ENCODE peak calls at places on chromosomes 16 and 17, in seven cellular contexts. S, E, J, B, U, I and D are unnamed samples.

GRCh38 chr16:88013766-88014165 is 62.5 kb downstream of the BANP start:
- DNase-seq in S (no peak), E (no peak), J (no peak), B (no peak), U (no peak), I (no peak), D (no peak)

GRCh38 chr17:17463821-17464220 is 13.0 kb upstream of the MED9 start:
- DNase-seq in S (no peak), E (no peak), J (no peak), B (no peak), U (no peak), I (no peak), D (no peak)

GRCh38 chr16:58256108-58256507 is 38.7 kb downstream of the PRSS54 start:
- DNase-seq in S (no peak), E (no peak), J (no peak), B (no peak), U (no peak), I (no peak), D (no peak)

GRCh38 chr16:89764711-89765201 is 43.4 kb downstream of the ZNF276 start:
- DNase-seq in S (peak; percentile 38), E (no peak), J (no peak), B (no peak), U (no peak), I (no peak), D (peak; percentile 41)

GRCh38 chr17:50112694-50113093 is 17.3 kb downstream of the SAMD14 start:
- DNase-seq in S (no peak), E (no peak), J (no peak), B (no peak), U (no peak), I (no peak), D (no peak)

GRCh38 chr16:1723450-1724147 is 17.6 kb downstream of the MAPK8IP3 start:
- DNase-seq in S (peak; percentile 56), E (peak; percentile 32), J (no peak), B (no peak), U (peak; percentile 33), I (no peak), D (peak; percentile 83)

GRCh38 chr16:58013201-58013956 is 12.2 kb downstream of the USB1 start:
- DNase-seq in S (no peak), E (no peak), J (no peak), B (no peak), U (peak; percentile 28), I (no peak), D (peak; percentile 65)

GRCh38 chr16:72956124-72957064 is 91.5 kb downstream of the ZFHX3 start:
- DNase-seq in S (no peak), E (no peak), J (no peak), B (no peak), U (no peak), I (no peak), D (no peak)

GRCh38 chr17:81347437-81347836 is 47.8 kb upstream of the BAHCC1 start:
- DNase-seq in S (no peak), E (no peak), J (no peak), B (peak; percentile 26), U (no peak), I (no peak), D (no peak)

GRCh38 chr16:2962334-2963073 is 1.6 kb upstream of the KREMEN2 start:
- DNase-seq in S (no peak), E (no peak), J (no peak), B (peak; percentile 51), U (no peak), I (no peak), D (no peak)
- H2BK5ac ChIP-seq in S (no peak overlapping the region), E (no peak overlapping the region), J (peak overlapping the region; percentile 93), B (no peak overlapping the region), U (no peak overlapping the region), I (peak overlapping the region; percentile 24), D (no peak overlapping the region)

DNA sequence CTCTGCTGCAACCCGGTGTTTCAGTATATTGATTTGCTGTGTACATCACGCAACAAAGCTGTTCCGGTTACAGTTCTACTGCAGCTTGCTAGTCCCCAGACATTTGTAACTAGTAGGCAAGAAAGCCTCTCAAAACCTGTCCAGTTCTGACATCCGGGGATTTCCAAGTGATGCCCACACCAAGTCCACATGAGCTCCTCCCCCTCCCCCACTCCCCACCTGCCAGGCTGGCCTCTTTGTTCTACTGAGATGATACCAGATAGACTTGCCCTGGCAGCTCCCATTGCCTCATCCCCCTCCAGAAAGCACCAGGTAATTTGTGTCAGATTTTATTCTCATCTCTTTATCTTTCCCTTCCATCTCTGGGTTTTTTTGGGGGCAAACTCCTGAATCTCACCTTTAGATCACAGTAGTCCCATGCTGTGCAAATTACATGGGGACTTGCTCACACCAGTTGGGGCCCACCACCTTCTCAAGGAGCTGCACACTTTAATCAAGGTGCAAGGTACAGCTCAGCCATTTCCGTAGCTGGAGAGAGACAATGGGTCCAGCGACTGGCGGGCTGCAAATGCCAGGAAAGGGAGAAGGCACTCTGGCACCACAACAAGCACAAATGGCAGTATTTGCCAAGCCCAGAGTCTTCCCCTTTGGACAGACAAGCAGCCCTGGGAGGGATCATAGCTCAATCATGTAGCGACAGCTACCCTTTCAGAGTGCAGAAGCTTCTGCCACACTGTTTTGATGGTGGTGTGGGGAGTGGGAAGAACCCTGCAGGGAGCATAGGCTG is 183.1 kb downstream of the CYLD start:
- DNase-seq in S (no peak), E (no peak), J (no peak), B (no peak), U (no peak), I (no peak), D (no peak)
- H2BK5ac ChIP-seq in S (no peak overlapping the region), E (no peak overlapping the region), J (no peak overlapping the region), B (no peak overlapping the region), U (no peak overlapping the region), I (no peak overlapping the region), D (no peak overlapping the region)

DNA sequence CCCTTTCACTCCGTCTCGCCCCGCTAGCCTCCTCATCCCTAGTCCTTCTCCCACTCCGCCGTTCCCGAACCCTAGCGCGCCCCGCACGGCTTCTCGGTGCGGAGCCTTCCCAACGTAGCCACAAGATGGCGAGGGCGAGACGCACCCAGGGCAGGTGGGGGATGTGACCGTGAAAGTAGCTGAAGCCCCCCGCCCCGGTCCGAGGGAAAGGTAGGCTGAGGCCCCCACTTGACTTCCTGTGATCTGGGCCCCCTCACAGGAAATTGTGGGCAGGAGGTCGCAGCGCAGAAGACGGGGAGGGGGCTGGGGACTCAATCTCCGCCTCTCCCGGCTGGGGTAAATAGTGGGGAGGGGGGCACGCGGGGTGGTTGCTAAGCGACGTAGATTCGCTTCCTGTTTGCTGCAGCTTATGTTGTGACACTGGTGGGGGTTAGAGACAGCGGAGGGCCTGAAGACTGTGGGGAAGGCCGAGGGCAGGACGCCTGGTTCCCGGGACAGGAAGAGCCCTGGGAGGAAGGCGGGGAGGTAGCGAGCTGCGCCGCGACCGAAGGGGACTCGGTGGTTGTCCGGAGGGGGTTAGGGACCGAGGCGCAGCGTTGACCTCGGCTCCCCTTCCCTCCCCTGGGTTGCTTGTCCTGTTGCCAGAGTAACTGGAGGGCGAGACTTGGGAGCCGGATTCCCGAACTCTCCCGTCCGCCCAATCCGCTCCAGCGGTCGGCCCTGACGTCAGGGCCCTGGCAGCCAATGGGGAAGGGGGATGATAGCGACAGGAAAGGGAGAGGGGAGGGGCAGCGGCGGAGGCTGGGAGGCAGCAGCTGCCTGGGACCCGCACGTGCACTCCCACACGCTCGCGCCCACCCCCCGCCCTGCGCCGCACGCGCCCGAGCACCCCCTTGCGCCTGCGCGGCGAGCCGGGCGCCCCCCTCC is 1.1 kb downstream of the KDM6B start:
- DNase-seq in S (peak; percentile 99), E (peak; percentile 99), J (peak; percentile 99), B (peak; percentile 100), U (peak; percentile 100), I (peak; percentile 97), D (peak; percentile 98)
- H2BK5ac ChIP-seq in S (peak overlapping the region; percentile 19), E (peak overlapping the region; percentile 92), J (peak overlapping the region; percentile 56), B (no peak overlapping the region), U (no peak overlapping the region), I (peak overlapping the region; percentile 84), D (peak overlapping the region; percentile 91)

DNA sequence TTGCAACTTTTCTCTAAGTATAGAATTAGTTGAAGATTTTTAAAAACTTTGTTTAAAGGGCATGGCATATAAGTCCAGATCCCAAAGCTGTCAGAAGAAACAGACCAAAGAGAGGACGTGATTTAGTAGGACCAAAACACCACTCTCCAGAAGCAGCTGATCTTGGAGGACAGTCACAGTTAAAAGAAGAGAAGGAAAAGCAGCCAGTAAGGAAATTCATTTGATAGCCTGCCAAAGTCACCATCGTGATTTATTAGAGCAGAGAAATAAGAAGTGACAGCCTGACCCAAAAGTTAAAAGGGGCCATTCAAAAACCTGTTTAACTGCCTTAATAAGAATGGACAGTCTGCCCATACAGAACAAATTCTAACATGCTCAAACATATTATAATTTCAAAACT is 37.1 kb downstream of the SNN start:
- DNase-seq in S (no peak), E (no peak), J (no peak), B (no peak), U (no peak), I (no peak), D (no peak)
- H2BK5ac ChIP-seq in S (no peak overlapping the region), E (no peak overlapping the region), J (no peak overlapping the region), B (no peak overlapping the region), U (no peak overlapping the region), I (no peak overlapping the region), D (no peak overlapping the region)

DNA sequence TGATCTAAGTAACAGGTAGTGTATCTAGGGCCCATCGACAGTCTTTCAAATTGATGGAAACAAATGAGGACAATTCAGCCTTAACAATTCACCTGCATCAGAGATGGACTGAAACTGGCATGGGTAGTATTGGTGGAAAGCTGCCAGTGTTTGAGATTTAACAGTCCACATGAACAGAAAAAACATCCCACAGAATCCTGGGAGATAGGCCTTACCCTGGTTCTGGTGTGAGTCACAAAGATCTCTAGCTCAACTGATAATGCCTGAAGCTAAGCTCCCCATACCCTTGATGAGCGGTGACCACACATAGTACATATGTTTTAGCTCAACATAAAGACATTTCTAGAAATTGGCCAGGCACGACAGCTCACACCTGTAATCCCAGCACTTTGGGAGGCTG is 21.9 kb downstream of the CRK start:
- DNase-seq in S (peak; percentile 24), E (peak; percentile 57), J (no peak), B (no peak), U (no peak), I (no peak), D (no peak)
- H2BK5ac ChIP-seq in S (no peak overlapping the region), E (no peak overlapping the region), J (no peak overlapping the region), B (no peak overlapping the region), U (no peak overlapping the region), I (no peak overlapping the region), D (no peak overlapping the region)

GRCh38 chr16:69017036-69017783 is 88.2 kb upstream of the HAS3 start:
- DNase-seq in S (peak; percentile 80), E (peak; percentile 85), J (no peak), B (no peak), U (peak; percentile 14), I (no peak), D (no peak)
- H2BK5ac ChIP-seq in S (no peak overlapping the region), E (peak overlapping the region; percentile 4), J (no peak overlapping the region), B (no peak overlapping the region), U (no peak overlapping the region), I (no peak overlapping the region), D (no peak overlapping the region)

GRCh38 chr16:75083826-75084225 is 32.8 kb downstream of the LDHD start:
- DNase-seq in S (no peak), E (no peak), J (no peak), B (no peak), U (no peak), I (no peak), D (no peak)

GRCh38 chr16:75078886-75079285 is 37.7 kb downstream of the LDHD start:
- DNase-seq in S (no peak), E (no peak), J (no peak), B (no peak), U (no peak), I (no peak), D (peak; percentile 82)

GRCh38 chr16:75080205-75081029 is 36.2 kb downstream of the LDHD start:
- DNase-seq in S (peak; percentile 73), E (peak; percentile 91), J (no peak), B (no peak), U (no peak), I (no peak), D (peak; percentile 69)

GRCh38 chr16:75079346-75079926 is 37.1 kb downstream of the LDHD start:
- DNase-seq in S (no peak), E (no peak), J (no peak), B (no peak), U (no peak), I (no peak), D (peak; percentile 89)

GRCh38 chr16:75081179-75081859 is 35.3 kb downstream of the LDHD start:
- DNase-seq in S (no peak), E (no peak), J (no peak), B (no peak), U (no peak), I (no peak), D (no peak)
- H2BK5ac ChIP-seq in S (no peak overlapping the region), E (no peak overlapping the region), J (no peak overlapping the region), B (no peak overlapping the region), U (no peak overlapping the region), I (peak overlapping the region; percentile 36), D (no peak overlapping the region)